ENCODE peak calls at places on chromosomes 11 and 22, in four cellular contexts. P, E, U and K are unnamed samples.

GRCh38 chr22:49616356-49617231 is 211.1 kb downstream of the BRD1 start:
- DNase-seq in P (no peak), E (no peak), U (no peak), K (no peak)

GRCh38 chr22:39209756-39210155 is 35.0 kb downstream of the PDGFB start:
- DNase-seq in U (no peak), P (peak), E (no peak), K (no peak)

GRCh38 chr22:45676024-45676423 is 4.4 kb downstream of the ATXN10 start:
- DNase-seq in U (no peak), P (no peak), E (no peak), K (no peak)

GRCh38 chr22:33013051-33013450 is 45.1 kb downstream of the SYN3 start:
- DNase-seq in E (no peak), P (no peak), U (no peak), K (no peak)

GRCh38 chr11:24064309-24064903 is 432.4 kb upstream of the LUZP2 start:
- DNase-seq in E (no peak), P (no peak), U (no peak), K (peak)

GRCh38 chr11:74255741-74256369 is 55.6 kb downstream of the P4HA3 start:
- DNase-seq in P (peak), U (peak), E (peak), K (peak)

GRCh38 chr11:2085251-2086066 is 53.7 kb downstream of the IGF2 start:
- DNase-seq in P (no peak), U (no peak), E (no peak), K (no peak)

GRCh38 chr22:50696799-50697561 is 24.4 kb downstream of the SHANK3 start:
- DNase-seq in E (no peak), U (no peak), P (peak), K (peak)

GRCh38 chr11:92224394-92225205 is at the start of gene FAT3:
- DNase-seq in E (peak), P (peak), U (no peak), K (peak)

GRCh38 chr11:69326622-69327219 is 32.8 kb downstream of the MYEOV start:
- DNase-seq in E (no peak), P (peak), U (no peak), K (no peak)

GRCh38 chr22:22378446-22379415 is 129.8 kb downstream of the ZNF280B start:
- DNase-seq in U (no peak), E (no peak), P (no peak), K (no peak)

GRCh38 chr22:47225080-47225930 is 462.9 kb downstream of the TBC1D22A start:
- DNase-seq in E (no peak), P (peak), U (no peak), K (no peak)

GRCh38 chr11:10550503-10550902 is 9.5 kb upstream of the RNF141 start:
- DNase-seq in U (no peak), P (no peak), E (peak), K (no peak)

GRCh38 chr11:19419021-19419750 is 178.4 kb upstream of the E2F8 start:
- DNase-seq in E (peak), P (no peak), U (no peak), K (no peak)

GRCh38 chr11:47592276-47592675 is 1.9 kb downstream of the C1QTNF4 start:
- DNase-seq in P (no peak), E (no peak), U (no peak), K (no peak)

GRCh38 chr11:47593492-47593933 is 698 bp downstream of the C1QTNF4 start:
- DNase-seq in U (no peak), E (no peak), P (no peak), K (no peak)

GRCh38 chr11:47591764-47592163 is 2.4 kb downstream of the C1QTNF4 start:
- DNase-seq in U (no peak), P (no peak), E (no peak), K (peak)

GRCh38 chr11:47593934-47594855 is at the start of gene C1QTNF4:
- DNase-seq in E (no peak), U (no peak), P (peak), K (no peak)

GRCh38 chr11:47592970-47593369 is 1.2 kb downstream of the C1QTNF4 start:
- DNase-seq in P (no peak), E (no peak), U (no peak), K (no peak)
- H3K56ac ChIP-seq in P (no peak), E (no peak), U (no peak), K (no peak)

GRCh38 chr11:119094816-119095065 is 6.9 kb downstream of the DPAGT1 start:
- DNase-seq in P (no peak), E (peak), U (no peak), K (no peak)

GRCh38 chr11:119093666-119093950 is 8.0 kb downstream of the DPAGT1 start:
- DNase-seq in E (no peak), P (no peak), U (no peak), K (no peak)

GRCh38 chr11:119093951-119094815 is 7.5 kb downstream of the DPAGT1 start:
- DNase-seq in U (no peak), E (peak), P (no peak), K (no peak)

GRCh38 chr11:119091966-119092879 is 7.5 kb downstream of the HMBS start:
- DNase-seq in P (no peak), E (no peak), U (no peak), K (no peak)

DNA sequence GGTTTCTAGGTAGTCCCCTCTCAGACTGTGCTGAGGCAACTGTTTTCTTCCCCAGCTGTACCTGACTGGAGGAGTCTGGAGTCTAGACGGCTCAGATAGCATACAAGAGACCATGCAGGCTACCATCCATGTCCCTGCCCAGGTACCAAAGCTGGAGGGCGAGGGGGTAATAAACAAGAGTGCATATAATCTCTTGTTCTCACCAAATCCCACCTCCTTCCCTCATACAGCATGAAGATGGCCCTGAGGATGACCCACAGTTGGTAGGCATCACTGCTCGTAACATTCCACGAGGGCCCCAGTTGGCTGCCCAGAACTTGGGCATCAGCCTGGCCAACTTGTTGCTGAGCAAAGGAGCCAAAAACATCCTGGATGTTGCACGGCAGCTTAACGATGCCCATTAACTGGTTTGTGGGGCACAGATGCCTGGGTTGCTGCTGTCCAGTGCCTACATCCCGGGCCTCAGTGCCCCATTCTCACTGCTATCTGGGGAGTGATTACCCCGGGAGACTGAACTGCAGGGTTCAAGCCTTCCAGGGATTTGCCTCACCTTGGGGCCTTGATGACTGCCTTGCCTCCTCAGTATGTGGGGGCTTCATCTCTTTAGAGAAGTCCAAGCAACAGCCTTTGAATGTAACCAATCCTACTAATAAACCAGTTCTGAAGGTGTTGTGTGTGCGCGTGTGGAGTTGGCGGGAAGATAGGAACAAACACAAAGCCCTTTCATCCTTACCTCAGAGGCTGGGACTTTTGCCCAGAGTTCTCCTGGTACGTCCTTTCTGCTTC is 8.4 kb downstream of the HMBS start:
- DNase-seq in E (peak), P (no peak), U (no peak), K (no peak)
- H4K5ac ChIP-seq in E (no peak), P (no peak), U (no peak), K (no peak)

DNA sequence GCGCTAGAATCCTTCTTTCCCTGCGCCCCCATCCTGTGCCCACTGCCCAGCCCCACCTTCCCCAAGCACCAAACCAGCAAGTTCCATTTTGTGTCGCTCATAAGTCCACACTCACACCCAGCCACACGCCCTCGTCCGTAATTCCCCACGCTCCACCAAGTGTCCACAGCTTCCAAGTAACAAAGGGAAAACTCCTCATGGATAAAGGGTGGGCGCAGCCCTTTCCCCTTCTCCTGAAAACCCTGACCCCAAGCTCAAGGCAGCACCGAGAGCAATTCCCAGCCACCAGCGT is 463 bp downstream of the FXYD6 start:
- DNase-seq in P (no peak), E (no peak), U (no peak), K (no peak)
- H3K18ac ChIP-seq in P (no peak), E (no peak), U (peak), K (peak)

GRCh38 chr11:118046051-118046963 is 30.6 kb upstream of the TMPRSS4 start:
- DNase-seq in E (no peak), P (no peak), U (no peak), K (no peak)
- H3K56ac ChIP-seq in E (no peak), P (no peak), U (no peak), K (no peak)

DNA sequence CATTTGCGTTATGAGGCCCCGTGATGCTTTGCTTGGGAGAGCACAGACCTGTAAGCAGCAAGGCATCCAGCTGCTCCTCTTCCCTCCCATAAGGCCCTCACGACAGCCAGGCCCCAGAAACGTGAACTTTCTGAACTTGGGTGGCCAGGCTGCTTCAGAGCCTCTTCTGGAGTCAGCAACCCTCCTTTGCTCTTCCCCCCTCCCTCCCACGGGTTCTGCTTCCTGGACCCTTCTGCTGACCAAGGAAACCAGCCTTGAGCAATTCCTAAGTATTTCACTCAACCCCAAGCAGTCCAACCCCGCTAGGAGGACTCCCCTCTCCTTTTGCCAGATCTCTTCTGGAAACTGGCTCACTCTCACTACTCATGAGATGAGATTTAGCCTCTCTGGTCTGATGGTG is 86.1 kb downstream of the UBASH3B start:
- DNase-seq in U (no peak), E (peak), P (no peak), K (no peak)
- H4K5ac ChIP-seq in U (no peak), E (peak), P (no peak), K (no peak)

GRCh38 chr11:12164061-12165014 is 53.9 kb downstream of the MICAL2 start:
- DNase-seq in P (no peak), U (no peak), E (peak), K (no peak)
- H3K18ac ChIP-seq in P (no peak), U (no peak), E (peak), K (no peak)

DNA sequence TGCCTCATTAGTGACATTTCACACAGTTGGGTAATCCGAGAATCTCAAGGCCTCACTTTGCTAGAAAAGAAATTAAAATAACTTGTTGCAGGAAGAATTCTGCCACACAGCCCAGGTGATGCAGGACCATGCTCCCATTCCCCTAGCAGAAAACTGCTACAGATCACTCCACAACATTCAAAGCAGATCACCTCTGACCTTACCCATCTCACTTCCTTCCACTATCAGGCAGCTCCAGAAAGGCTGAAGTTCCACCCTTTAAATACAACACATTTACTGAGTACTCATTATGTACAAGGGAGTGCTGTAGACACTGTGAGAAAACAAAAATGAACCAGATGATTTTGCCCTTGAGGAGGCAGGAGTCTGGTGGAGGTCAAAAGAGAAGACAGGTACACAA is 231.0 kb downstream of the TTC28 start:
- DNase-seq in E (no peak), P (no peak), U (no peak), K (no peak)
- H3K56ac ChIP-seq in E (no peak), P (no peak), U (no peak), K (no peak)

DNA sequence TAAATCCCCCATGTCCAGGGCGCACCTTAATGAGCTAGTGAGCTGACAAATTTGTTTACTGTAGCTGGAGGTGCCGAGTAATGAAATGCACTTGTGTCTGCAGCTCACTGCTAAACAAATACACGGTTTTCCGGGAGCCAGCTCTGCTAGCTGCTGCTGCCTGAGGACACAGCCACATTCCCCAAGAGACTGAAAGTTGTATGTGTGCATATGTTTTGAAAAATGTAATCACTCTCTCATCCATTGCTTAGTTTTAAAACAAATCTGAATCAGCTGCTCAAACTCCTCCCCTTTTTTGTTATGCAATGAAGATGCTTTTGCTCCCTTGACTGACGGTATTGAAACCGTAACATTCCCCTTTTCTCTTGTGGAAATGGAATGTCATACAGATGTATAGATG is 62.4 kb upstream of the NNMT start:
- DNase-seq in U (no peak), E (peak), P (no peak), K (no peak)
- H4K5ac ChIP-seq in U (no peak), E (no peak), P (no peak), K (no peak)

GRCh38 chr11:115724709-115725108 is 220.5 kb upstream of the CADM1 start:
- DNase-seq in U (no peak), E (peak), P (no peak), K (no peak)

GRCh38 chr11:115717215-115717584 is 213.0 kb upstream of the CADM1 start:
- DNase-seq in U (no peak), P (no peak), E (peak), K (no peak)

GRCh38 chr11:115721309-115722007 is 217.2 kb upstream of the CADM1 start:
- DNase-seq in P (no peak), U (no peak), E (no peak), K (no peak)

GRCh38 chr11:115718945-115719344 is 214.7 kb upstream of the CADM1 start:
- DNase-seq in U (no peak), E (no peak), P (no peak), K (no peak)

DNA sequence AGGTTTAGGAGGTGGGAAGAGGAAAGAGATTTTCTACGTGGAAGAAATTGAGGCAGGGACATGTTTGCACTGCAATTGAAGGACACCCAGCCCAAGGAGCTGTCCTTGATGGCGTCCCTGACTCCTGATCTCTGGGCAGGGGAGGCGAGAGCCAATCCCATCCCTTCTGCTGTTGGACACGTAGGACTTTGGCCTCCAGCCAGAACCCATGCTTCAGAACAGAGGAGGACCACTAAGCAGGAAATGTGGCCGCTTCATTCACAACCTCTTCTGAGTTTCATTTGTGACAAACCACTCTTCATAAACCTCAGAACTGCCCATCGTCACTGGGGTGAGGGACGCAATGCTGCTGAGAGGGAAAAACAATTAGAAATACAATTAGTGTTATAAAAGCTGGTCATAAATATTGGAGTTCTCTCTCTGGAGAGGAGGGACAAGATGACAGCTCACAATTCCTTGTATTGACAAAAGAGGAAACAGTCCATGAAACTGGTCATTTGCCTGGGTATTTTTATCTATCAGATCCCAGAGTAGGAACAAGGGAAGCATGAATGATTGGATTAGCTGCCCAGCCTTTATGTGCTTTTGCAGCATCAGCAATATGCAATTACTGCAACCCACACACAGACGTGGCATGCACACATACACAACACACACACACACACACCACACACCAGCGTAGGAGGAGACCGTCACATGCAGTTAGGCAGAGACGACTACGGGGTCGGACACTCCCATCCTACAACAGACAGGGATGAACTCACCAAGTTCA is 216.5 kb upstream of the CADM1 start:
- DNase-seq in U (no peak), P (no peak), E (no peak), K (no peak)
- H3K18ac ChIP-seq in U (no peak), P (no peak), E (no peak), K (no peak)

DNA sequence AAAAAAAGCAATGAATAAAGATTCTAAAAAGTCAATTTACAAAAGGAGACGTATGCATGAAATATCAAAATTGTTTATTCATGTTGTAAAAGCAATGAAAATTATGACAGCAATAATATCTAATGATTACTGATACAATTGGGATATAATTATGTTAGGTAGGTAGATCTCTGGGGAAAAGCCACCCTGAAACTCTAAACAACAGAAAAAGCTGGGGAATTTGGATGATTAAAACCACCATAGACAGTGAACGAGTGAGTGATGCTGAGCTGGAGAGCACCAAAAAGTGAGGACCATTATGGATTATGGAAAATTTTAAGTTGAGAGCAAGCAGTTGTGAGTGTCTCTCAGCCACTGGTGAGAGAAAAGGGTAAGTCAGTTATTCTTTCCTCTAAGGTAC is at the start of gene OR10G8:
- DNase-seq in U (no peak), P (no peak), E (no peak), K (no peak)
- H3K56ac ChIP-seq in U (no peak), P (no peak), E (no peak), K (no peak)